ENCODE peak calls at places on chromosomes 13 and 19, in seven cellular contexts. L is omental fat pad, O is fibroblast of villous mesenchyme, S is nephron progenitor cell, D is AG10803, Q is stomach, A is hepatocyte. P is an unnamed sample.

GRCh38 chr13:45518525-45519235 is 53.9 kb downstream of the COG3 start:
- DNase-seq in L (no peak), O (peak; percentile 68), S (no peak), D (peak; percentile 56), Q (no peak), A (no peak), P (no peak)

GRCh38 chr13:110185696-110186095 is 121.3 kb downstream of the COL4A1 start:
- DNase-seq in L (no peak), O (peak; percentile 74), S (no peak), D (peak; percentile 62), Q (no peak), A (no peak), P (no peak)

GRCh38 chr19:16180611-16181010 is 4.6 kb upstream of the FAM32A start:
- DNase-seq in L (no peak), O (peak; percentile 70), S (no peak), D (peak; percentile 88), Q (no peak), A (peak; percentile 58), P (no peak)

GRCh38 chr13:64130170-64130569 is 2714.5 kb upstream of the PCDH20 start:
- DNase-seq in L (no peak), O (no peak), S (no peak), D (no peak), Q (no peak), A (no peak), P (no peak)

GRCh38 chr19:13881231-13881691 is 4.3 kb downstream of the NANOS3 start:
- DNase-seq in L (no peak), O (peak; percentile 19), S (peak; percentile 45), D (no peak), Q (no peak), A (no peak), P (no peak)

GRCh38 chr19:39032164-39032918 is at the start of gene FBXO27:
- DNase-seq in L (no peak), O (no peak), S (peak; percentile 39), D (no peak), Q (no peak), A (peak; percentile 35), P (peak; percentile 56)

GRCh38 chr13:99086869-99087129 is 108.9 kb upstream of the DOCK9 start:
- DNase-seq in L (no peak), O (no peak), S (no peak), D (no peak), Q (no peak), A (no peak), P (no peak)

GRCh38 chr13:74641586-74641985 is 507.4 kb upstream of the KLF12 start:
- DNase-seq in L (no peak), O (no peak), S (no peak), D (peak; percentile 61), Q (no peak), A (no peak), P (no peak)

GRCh38 chr19:9078651-9079050 is 8.2 kb upstream of the OR1M1 start:
- DNase-seq in L (no peak), O (no peak), S (no peak), D (no peak), Q (no peak), A (no peak), P (no peak)

GRCh38 chr13:85277753-85278152 is 521.5 kb downstream of the SLITRK6 start:
- DNase-seq in L (no peak), O (no peak), S (no peak), D (no peak), Q (no peak), A (no peak), P (no peak)

GRCh38 chr19:5356428-5356827 is 15.8 kb upstream of the PTPRS start:
- DNase-seq in L (no peak), O (no peak), S (no peak), D (no peak), Q (no peak), A (no peak), P (no peak)

GRCh38 chr19:4816388-4817165 is 14.9 kb downstream of the TICAM1 start:
- DNase-seq in L (no peak), O (no peak), S (no peak), D (no peak), Q (no peak), A (no peak), P (no peak)

GRCh38 chr19:2503521-2504109 is 27.7 kb downstream of the GADD45B start:
- DNase-seq in L (no peak), O (peak; percentile 75), S (no peak), D (peak; percentile 88), Q (no peak), A (peak; percentile 88), P (peak; percentile 65)

GRCh38 chr13:26929971-26930730 is 169.6 kb upstream of the GPR12 start:
- DNase-seq in L (peak; percentile 51), O (peak; percentile 67), S (peak; percentile 91), D (peak; percentile 47), Q (peak; percentile 69), A (peak; percentile 87), P (peak; percentile 74)

GRCh38 chr19:49059056-49059455 is 1.5 kb upstream of the CGB7 start:
- DNase-seq in L (no peak), O (no peak), S (no peak), D (no peak), Q (no peak), A (no peak), P (no peak)

GRCh38 chr19:17332677-17333581 is 1.7 kb downstream of the ANO8 start:
- DNase-seq in L (no peak), O (peak; percentile 63), S (peak; percentile 59), D (peak; percentile 48), Q (no peak), A (peak; percentile 47), P (no peak)

GRCh38 chr13:95553614-95554385 is 1.3 kb downstream of the CLDN10 start:
- DNase-seq in L (no peak), O (peak; percentile 24), S (peak; percentile 18), D (no peak), Q (no peak), A (no peak), P (no peak)

GRCh38 chr19:45817010-45817724 is 2.1 kb upstream of the RSPH6A start:
- DNase-seq in L (peak; percentile 89), O (peak; percentile 94), S (peak; percentile 99), D (peak; percentile 90), Q (peak; percentile 96), A (peak; percentile 98), P (peak; percentile 98)

GRCh38 chr13:66405908-66406802 is 824.0 kb downstream of the PCDH9 start:
- DNase-seq in L (no peak), O (peak; percentile 27), S (no peak), D (peak; percentile 49), Q (no peak), A (peak; percentile 3), P (no peak)

GRCh38 chr19:33522371-33522662 is 726 bp upstream of the PEPD start:
- DNase-seq in L (no peak), O (no peak), S (no peak), D (no peak), Q (no peak), A (no peak), P (no peak)

GRCh38 chr19:41535029-41535622 is 40.8 kb upstream of the CEACAM21 start:
- DNase-seq in L (no peak), O (no peak), S (no peak), D (no peak), Q (no peak), A (no peak), P (peak; percentile 22)

GRCh38 chr13:77719128-77719527 is 21.6 kb downstream of the SLAIN1 start:
- DNase-seq in L (no peak), O (no peak), S (no peak), D (no peak), Q (no peak), A (no peak), P (no peak)

GRCh38 chr13:32125746-32126145 is 94.2 kb downstream of the FRY start:
- DNase-seq in L (no peak), O (peak; percentile 48), S (no peak), D (peak; percentile 69), Q (no peak), A (no peak), P (no peak)

GRCh38 chr13:111384441-111385181 is 64.2 kb downstream of the TEX29 start:
- DNase-seq in L (no peak), O (no peak), S (no peak), D (no peak), Q (peak; percentile 8), A (no peak), P (no peak)

GRCh38 chr13:80584306-80584705 is 243.4 kb upstream of the SPRY2 start:
- DNase-seq in L (no peak), O (no peak), S (no peak), D (no peak), Q (no peak), A (no peak), P (no peak)

GRCh38 chr13:29953542-29953941 is 103.1 kb upstream of the UBL3 start:
- DNase-seq in L (no peak), O (peak; percentile 43), S (no peak), D (peak; percentile 12), Q (no peak), A (no peak), P (no peak)

GRCh38 chr19:8052464-8052859 is at the start of gene CCL25:
- DNase-seq in L (no peak), O (no peak), S (no peak), D (no peak), Q (no peak), A (no peak), P (no peak)

DNA sequence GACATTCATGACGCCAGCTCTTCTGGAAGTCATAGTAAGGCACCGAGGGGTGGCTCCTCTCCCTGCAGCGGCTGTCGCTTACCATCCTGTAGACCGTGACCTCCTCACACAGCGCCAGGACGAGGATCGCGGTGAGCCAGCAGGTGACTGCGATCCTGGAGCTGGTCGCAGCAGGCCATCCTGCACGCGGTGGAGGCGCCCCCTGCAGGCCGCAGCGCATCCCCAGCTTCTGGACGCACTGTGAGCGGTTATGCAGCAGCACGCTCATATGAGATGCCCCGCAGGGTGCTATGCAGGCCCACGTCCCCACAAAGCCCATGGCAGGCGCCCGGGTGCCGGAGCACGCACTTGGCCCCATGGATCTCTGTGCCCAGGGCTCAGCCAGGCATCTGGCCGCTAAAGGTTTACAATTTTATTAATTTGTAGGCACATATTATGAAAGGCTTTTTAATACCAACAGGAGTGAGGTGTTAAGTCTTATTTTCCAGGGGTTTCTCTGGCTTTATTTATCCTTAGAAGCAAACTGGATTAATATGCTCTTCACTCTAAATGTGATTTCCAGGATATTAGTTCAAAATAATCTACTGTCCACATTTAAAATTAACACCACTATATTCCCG is 35.6 kb upstream of the PSPC1 start:
- DNase-seq in L (no peak), O (no peak), S (peak; percentile 79), D (no peak), Q (peak; percentile 45), A (peak; percentile 57), P (peak; percentile 11)
- TF ChIP-seq CTCF in L (no peak), O (peak; percentile 48), S (peak; percentile 76), D (peak; percentile 22), Q (peak; percentile 20), A (peak; percentile 51), P (peak; percentile 47)

GRCh38 chr19:19663292-19664120 is at the start of gene ATP13A1:
- DNase-seq in L (peak; percentile 70), O (peak; percentile 98), S (peak; percentile 86), D (peak; percentile 98), Q (peak; percentile 96), A (peak; percentile 97), P (peak; percentile 86)
- TF ChIP-seq CTCF in L (no peak), O (no peak), S (no peak), D (peak; percentile 14), Q (no peak), A (no peak), P (no peak)

GRCh38 chr19:58305065-58305931 is at the start of gene ERVK3-1:
- DNase-seq in L (peak; percentile 74), O (peak; percentile 99), S (peak; percentile 89), D (peak; percentile 97), Q (peak; percentile 96), A (peak; percentile 98), P (peak; percentile 96)
- TF ChIP-seq CTCF in L (no peak), O (no peak), S (no peak), D (no peak), Q (peak; percentile 23), A (no peak), P (no peak)

GRCh38 chr19:43928820-43929219 is 6.3 kb downstream of the ZNF45 start:
- DNase-seq in L (no peak), O (peak; percentile 2), S (no peak), D (no peak), Q (no peak), A (no peak), P (no peak)
- TF ChIP-seq CTCF in L (no peak), O (no peak), S (no peak), D (no peak), Q (no peak), A (no peak), P (no peak)

P was measured in Calu3.